ENCODE peak calls at places on chromosomes 7 and 10, in four cellular contexts. O is spleen, Z is endothelial cell of umbilical vein, S is gastrocnemius medialis. T is an unnamed sample.

GRCh38 chr7:101299511-101300464 is 21.8 kb downstream of the IFT22 start:
- DNase-seq in Z (no peak), S (no peak), O (no peak), T (no peak)

GRCh38 chr7:89029864-89030263 is 234.3 kb upstream of the TEX47 start:
- DNase-seq in S (no peak), Z (peak; percentile 8), O (no peak), T (no peak)

GRCh38 chr10:8369666-8370065 is 315.2 kb downstream of the GATA3 start:
- DNase-seq in S (no peak), Z (peak; percentile 76), O (no peak), T (no peak)

GRCh38 chr7:108407674-108408073 is 48.6 kb downstream of the NRCAM start:
- DNase-seq in O (no peak), S (no peak), Z (no peak), T (no peak)

GRCh38 chr7:91083855-91084644 is 180.2 kb upstream of the FZD1 start:
- DNase-seq in O (no peak), S (no peak), Z (peak; percentile 42), T (no peak)

GRCh38 chr10:92562424-92562823 is 11.5 kb downstream of the IDE start:
- DNase-seq in Z (no peak), O (no peak), S (no peak), T (peak; percentile 20)

GRCh38 chr7:26329520-26330269 is 38.0 kb downstream of the SNX10 start:
- DNase-seq in O (peak; percentile 86), S (peak; percentile 8), Z (no peak), T (no peak)

GRCh38 chr7:8086239-8086638 is 117.6 kb downstream of the GLCCI1 start:
- DNase-seq in O (no peak), S (no peak), Z (no peak), T (no peak)

GRCh38 chr7:150465414-150465813 is 15.0 kb downstream of the GIMAP8 start:
- DNase-seq in Z (peak; percentile 27), S (no peak), O (no peak), T (no peak)

GRCh38 chr7:16711730-16712129 is 41.8 kb upstream of the TSPAN13 start:
- DNase-seq in O (no peak), S (no peak), Z (no peak), T (no peak)

GRCh38 chr7:155069992-155070827 is at the start of gene HTR5A:
- DNase-seq in O (peak; percentile 87), S (peak; percentile 6), Z (peak; percentile 85), T (peak; percentile 84)

GRCh38 chr7:79909124-79909641 is 225.4 kb upstream of the GNAI1 start:
- DNase-seq in S (no peak), Z (no peak), O (no peak), T (no peak)

GRCh38 chr7:114715907-114716306 is 206.0 kb upstream of the MDFIC start:
- DNase-seq in O (no peak), Z (no peak), S (no peak), T (no peak)

GRCh38 chr7:158309844-158310763 is 277.5 kb downstream of the PTPRN2 start:
- DNase-seq in Z (no peak), O (no peak), S (no peak), T (no peak)

GRCh38 chr7:27374958-27375841 is 132.6 kb downstream of the EVX1 start:
- DNase-seq in S (no peak), O (no peak), Z (no peak), T (no peak)

GRCh38 chr7:33968591-33968990 is 63.3 kb downstream of the BMPER start:
- DNase-seq in S (no peak), Z (no peak), O (no peak), T (no peak)

DNA sequence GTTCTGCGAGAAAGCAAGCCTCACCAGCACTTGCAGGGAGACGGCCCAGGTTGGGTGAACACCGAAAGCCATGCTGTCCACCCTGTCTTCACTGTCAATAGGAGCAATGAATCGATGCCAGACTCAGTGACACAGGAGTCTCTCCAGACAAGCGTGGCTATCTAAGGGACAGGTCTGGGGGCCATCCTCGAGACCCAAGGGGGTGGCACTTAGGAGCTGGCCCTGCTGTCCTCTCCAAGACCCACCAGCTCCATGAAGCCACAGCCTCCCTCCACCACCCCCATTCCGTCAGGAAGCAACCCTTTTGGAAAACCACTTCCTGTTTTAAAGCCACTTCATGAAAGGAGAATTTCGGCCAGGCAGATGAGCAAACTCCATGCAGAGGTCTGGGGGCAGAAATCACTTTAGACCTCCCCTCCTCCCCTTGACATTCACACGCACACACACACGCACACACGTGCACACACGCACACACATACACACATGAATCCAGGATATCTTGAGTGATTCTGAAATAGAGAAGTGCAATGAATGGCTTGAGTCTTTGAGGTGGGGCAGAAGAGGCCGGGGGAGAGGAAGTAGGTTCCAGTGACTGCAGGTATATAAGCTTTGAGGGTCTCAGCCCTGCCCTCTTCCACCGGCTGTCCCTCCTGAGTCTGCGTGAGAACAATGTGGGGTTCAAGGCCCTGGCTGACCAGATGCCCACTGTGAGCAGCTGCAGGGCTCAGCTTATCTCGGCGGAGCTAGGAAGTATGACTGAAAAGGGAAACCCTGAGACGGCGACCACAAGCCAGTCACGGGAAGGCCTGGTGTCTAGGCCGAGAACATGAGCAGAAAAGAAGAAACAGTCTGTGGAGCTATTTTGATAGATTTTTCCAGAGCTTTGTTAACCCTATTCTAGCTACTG is 25.0 kb downstream of the RGS10 start:
- DNase-seq in S (no peak), O (peak; percentile 85), Z (no peak), T (peak; percentile 66)
- TF ChIP-seq POLR2A in S (no peak), O (no peak), Z (no peak), T (no peak)

DNA sequence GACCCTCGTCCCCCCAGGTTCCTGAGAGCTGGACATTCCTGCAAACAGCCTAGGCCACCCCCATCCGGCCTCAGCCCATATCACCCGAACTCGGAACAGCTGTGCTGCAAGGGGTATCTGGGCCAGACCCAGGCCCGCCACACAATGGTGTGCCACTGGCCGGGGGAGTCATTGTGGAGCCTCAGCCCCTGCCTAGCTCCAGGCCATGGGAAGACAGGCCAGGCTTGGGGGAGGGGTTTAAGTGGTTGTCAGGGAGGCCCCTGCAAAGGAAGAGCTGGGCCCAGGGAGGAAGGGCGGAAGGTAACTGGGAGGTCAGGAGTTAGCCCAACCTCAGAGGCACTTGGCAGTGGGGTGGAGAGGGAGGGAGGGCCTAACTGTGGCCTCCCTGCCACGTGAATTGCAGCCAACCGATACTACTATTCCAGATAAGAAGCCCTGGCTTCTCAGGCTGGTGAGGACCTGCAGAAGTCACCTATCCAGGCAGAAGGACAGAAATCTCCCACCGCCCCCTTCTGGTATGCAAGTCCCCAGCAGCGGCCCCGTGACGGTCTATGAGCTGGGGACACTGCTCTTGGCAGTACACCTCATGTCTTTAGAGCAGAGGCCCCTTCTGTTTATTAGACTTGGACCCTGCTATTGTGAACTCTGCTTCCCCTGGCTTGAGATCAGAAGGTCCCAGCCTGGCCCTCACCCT is 26.8 kb downstream of the VSIR start:
- DNase-seq in S (no peak), Z (peak; percentile 16), O (peak; percentile 88), T (peak; percentile 90)
- TF ChIP-seq POLR2A in S (no peak), Z (no peak), O (no peak), T (no peak)

GRCh38 chr7:124457841-124458240 is 307.8 kb downstream of the GPR37 start:
- DNase-seq in O (no peak), S (no peak), Z (no peak), T (no peak)

GRCh38 chr7:124460555-124460954 is 305.0 kb downstream of the GPR37 start:
- DNase-seq in O (no peak), S (no peak), Z (no peak), T (no peak)

GRCh38 chr7:124459101-124460052 is 306.2 kb downstream of the GPR37 start:
- DNase-seq in Z (no peak), S (no peak), O (no peak), T (no peak)

GRCh38 chr7:124460053-124460445 is 305.5 kb downstream of the GPR37 start:
- DNase-seq in Z (no peak), S (no peak), O (no peak), T (no peak)

DNA sequence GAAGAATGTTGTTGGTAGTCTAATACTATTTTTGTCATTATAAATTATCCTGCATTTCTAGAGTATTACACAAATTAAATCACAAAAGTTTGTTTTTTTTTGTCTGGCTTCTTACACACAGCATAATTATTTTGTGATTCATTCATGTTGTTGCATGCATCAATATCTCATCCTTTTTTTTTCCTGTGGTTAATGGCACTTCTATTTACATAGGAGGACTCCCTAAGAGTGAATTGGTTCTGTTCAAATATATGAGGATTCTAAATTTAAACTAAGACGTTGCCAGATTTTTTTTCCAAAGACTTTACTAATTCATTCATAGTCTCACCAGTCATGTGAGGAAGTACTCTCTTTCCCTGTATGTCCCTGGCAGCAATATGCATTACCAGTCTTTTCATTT is 303.3 kb downstream of the GPR37 start:
- DNase-seq in S (no peak), Z (no peak), O (no peak), T (no peak)
- TF ChIP-seq POLR2A in S (no peak), Z (no peak), O (no peak), T (no peak)

GRCh38 chr10:930415-931325 is 835 bp downstream of the LARP4B start:
- DNase-seq in O (peak; percentile 92), S (no peak), Z (peak; percentile 54), T (peak; percentile 74)
- TF ChIP-seq POLR2A in O (no peak), S (peak; percentile 23), Z (no peak), T (no peak)

T was measured in erythroblast.